ENCODE peak calls at places on chromosomes 11 and 22, in four cellular contexts. U is K562, V is H1, G is SK-N-SH. B is an unnamed sample.

GRCh38 chr11:119374632-119375394 is 6.7 kb downstream of the USP2 start:
- DNase-seq in U (peak; percentile 76), V (no peak), G (peak; percentile 90), B (no peak)

GRCh38 chr22:44658371-44658953 is 43.5 kb upstream of the PRR5 start:
- DNase-seq in G (peak; percentile 28), U (no peak), V (no peak), B (no peak)

GRCh38 chr11:129144256-129144655 is 47.9 kb downstream of the ARHGAP32 start:
- DNase-seq in V (no peak), G (no peak), U (no peak), B (no peak)

GRCh38 chr11:59212744-59213573 is at the start of gene MPEG1:
- DNase-seq in V (no peak), U (no peak), G (no peak), B (no peak)

GRCh38 chr11:28547395-28547794 is 439.2 kb downstream of the METTL15 start:
- DNase-seq in G (no peak), V (no peak), U (no peak), B (no peak)

GRCh38 chr11:11708256-11708655 is 86.5 kb upstream of the GALNT18 start:
- DNase-seq in U (no peak), G (no peak), V (no peak), B (no peak)

GRCh38 chr22:17368144-17368726 is 1.0 kb upstream of the CECR2 start:
- DNase-seq in U (no peak), V (no peak), G (peak; percentile 28), B (peak; percentile 89)

GRCh38 chr11:69529001-69529400 is 47.5 kb downstream of the LINC01488 start:
- DNase-seq in G (no peak), U (no peak), V (no peak), B (no peak)

GRCh38 chr11:69615545-69616278 is 25.2 kb upstream of the CCND1 start:
- DNase-seq in V (no peak), U (no peak), G (no peak), B (no peak)

GRCh38 chr11:91078221-91078620 is 855.4 kb upstream of the CHORDC1 start:
- DNase-seq in G (no peak), V (no peak), U (no peak), B (no peak)

GRCh38 chr11:111322534-111322933 is 24.2 kb downstream of the POU2AF3 start:
- DNase-seq in G (no peak), U (no peak), V (no peak), B (no peak)

GRCh38 chr11:83249972-83250593 is 36.1 kb downstream of the CCDC90B start:
- DNase-seq in U (peak; percentile 52), G (peak; percentile 51), V (no peak), B (no peak)

GRCh38 chr11:35812850-35813249 is 131.0 kb upstream of the LDLRAD3 start:
- DNase-seq in V (no peak), G (no peak), U (no peak), B (no peak)

GRCh38 chr11:62273789-62274275 is 3.9 kb downstream of the SCGB2A2 start:
- DNase-seq in G (no peak), U (no peak), V (no peak), B (no peak)

GRCh38 chr11:111555255-111555654 is 14.7 kb downstream of the LAYN start:
- DNase-seq in G (no peak), V (no peak), U (no peak), B (no peak)

GRCh38 chr11:86459002-86459385 is 84.3 kb downstream of the CCDC81 start:
- DNase-seq in G (no peak), U (no peak), V (no peak), B (no peak)

GRCh38 chr22:29520851-29521250 is 32.7 kb downstream of the THOC5 start:
- DNase-seq in V (no peak), G (no peak), U (peak; percentile 27), B (no peak)

GRCh38 chr11:126969865-126970479 is 30.6 kb downstream of the KIRREL3 start:
- DNase-seq in V (no peak), G (peak; percentile 40), U (peak; percentile 9), B (peak; percentile 33)

GRCh38 chr11:57348052-57348451 is 9.9 kb downstream of the P2RX3 start:
- DNase-seq in V (no peak), G (no peak), U (no peak), B (no peak)

GRCh38 chr11:70059971-70060370 is 18.1 kb upstream of the ANO1 start:
- DNase-seq in U (no peak), G (no peak), V (no peak), B (no peak)

GRCh38 chr22:42976131-42976530 is 38.8 kb downstream of the PACSIN2 start:
- DNase-seq in G (no peak), U (no peak), V (no peak), B (no peak)

GRCh38 chr11:118485273-118485672 is 42.0 kb upstream of the TTC36 start:
- DNase-seq in G (peak; percentile 34), U (no peak), V (no peak), B (no peak)

GRCh38 chr22:33605686-33606085 is 314.6 kb downstream of the LARGE1 start:
- DNase-seq in U (no peak), V (no peak), G (no peak), B (no peak)

GRCh38 chr11:134575504-134576230 is 163.6 kb upstream of the B3GAT1 start:
- DNase-seq in U (no peak), V (no peak), G (no peak), B (no peak)

GRCh38 chr11:124198852-124199389 is 15.8 kb downstream of the OR10D3 start:
- DNase-seq in U (no peak), G (no peak), V (no peak), B (no peak)

DNA sequence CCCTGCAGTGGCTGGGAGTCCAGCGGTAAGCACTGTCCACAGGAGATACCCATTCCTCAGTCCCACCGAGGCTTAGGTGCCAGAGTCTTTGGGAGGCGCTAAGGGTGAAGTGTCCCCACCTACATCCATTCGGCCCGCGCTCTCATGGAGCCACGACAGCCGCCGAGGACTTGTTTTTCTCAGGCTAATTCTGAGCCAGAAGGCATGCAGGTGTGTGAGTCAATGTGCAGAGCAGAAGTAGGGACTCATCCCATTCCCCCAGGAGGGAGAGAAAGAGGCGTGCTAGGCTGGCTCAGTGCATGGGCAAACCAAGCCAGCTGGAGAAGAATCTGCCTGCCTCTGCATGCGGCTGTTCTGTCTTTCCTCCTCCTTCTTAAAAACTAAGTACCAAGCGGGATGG is 46.6 kb downstream of the KCNC1 start:
- DNase-seq in U (no peak), V (no peak), G (no peak), B (no peak)
- TF ChIP-seq TEAD4 in U (no peak), V (no peak), G (no peak), B (no peak)

DNA sequence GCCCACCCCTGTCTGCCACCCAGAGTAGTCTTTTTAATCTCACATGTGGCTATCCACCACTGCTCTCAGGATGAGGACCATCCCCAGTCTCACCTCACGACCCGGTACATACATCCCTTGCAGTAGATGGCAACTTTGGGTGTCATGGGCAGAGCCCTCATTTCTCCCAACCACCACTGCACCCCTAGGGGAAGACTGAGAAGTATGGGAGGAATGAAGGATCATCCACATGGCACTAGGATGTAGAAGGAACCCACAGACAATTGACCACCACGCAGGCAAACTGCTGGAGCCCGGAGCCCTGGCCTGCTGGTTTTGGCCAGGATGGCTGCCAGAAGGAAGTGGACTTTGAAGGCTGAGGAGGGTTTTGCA is 1.9 kb upstream of the SCARF2 start:
- DNase-seq in V (no peak), G (no peak), U (no peak), B (no peak)
- TF ChIP-seq TEAD4 in V (no peak), G (no peak), U (no peak), B (no peak)

GRCh38 chr11:102279641-102280170 is 37.6 kb upstream of the BIRC3 start:
- DNase-seq in U (no peak), G (no peak), V (no peak), B (no peak)
- TF ChIP-seq TEAD4 in U (no peak), G (no peak), V (no peak), B (no peak)

DNA sequence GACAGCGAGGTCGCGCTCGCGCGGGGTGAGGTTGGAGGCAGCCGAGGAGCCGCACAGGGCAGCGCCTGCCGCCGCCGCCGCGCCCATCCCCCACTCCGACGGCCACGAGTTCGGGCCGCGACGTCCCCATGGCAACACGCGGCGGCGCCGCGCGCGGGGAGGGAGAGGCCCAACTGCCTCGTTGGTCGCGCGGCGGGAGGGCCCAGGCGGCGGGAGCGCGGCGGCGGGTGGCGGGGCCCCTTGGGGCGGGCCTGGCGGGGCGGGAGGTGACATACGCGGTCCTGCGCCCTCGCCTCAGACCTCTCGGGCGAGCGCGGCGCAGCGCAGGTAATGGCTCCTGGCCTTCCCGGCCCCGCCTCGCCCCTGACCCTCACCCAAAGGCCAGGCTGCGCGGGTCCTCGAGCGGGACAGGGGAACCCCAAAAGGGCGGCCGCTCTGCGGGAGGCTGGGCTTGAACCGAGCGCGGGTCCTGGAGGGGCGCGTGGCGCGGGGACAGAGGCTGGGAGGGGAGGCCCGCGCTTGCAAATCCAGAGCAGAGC is at the start of gene DEUP1:
- DNase-seq in U (peak; percentile 75), V (no peak), G (peak; percentile 80), B (peak; percentile 50)
- TF ChIP-seq TEAD4 in U (peak; percentile 15), V (no peak), G (no peak), B (no peak)

GRCh38 chr11:125593113-125593761 is 585 bp downstream of the STT3A start:
- DNase-seq in G (no peak), V (no peak), U (peak; percentile 41), B (no peak)
- TF ChIP-seq TEAD4 in G (no peak), V (no peak), U (no peak), B (no peak)

GRCh38 chr22:37806409-37807338 is 1.1 kb upstream of the GCAT start:
- DNase-seq in U (peak; percentile 43), G (peak; percentile 28), V (no peak), B (peak; percentile 36)
- TF ChIP-seq TEAD4 in U (no peak), G (no peak), V (no peak), B (no peak)

DNA sequence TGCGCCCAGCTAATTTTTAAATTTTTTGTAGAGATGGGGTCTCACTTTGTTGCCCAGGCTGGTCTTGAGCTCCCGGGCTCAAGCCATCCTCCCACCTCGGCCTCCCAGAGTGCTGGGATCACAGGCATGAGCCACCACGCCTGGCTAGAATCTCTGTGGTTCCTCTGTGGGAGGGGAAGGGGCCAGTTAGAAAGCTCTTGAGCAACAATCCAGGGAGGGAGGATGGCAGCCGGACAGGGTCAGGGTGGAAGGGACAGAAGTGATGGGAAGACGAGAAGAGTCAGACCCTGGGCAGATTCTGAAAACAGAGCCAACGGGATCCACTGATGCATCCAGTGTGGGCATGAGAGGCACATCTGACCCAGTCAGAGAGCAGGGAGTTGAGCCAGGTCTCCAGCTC is 38.9 kb upstream of the MN1 start:
- DNase-seq in U (no peak), V (no peak), G (no peak), B (no peak)
- TF ChIP-seq TEAD4 in U (no peak), V (no peak), G (no peak), B (no peak)

GRCh38 chr22:38214248-38215056 is 12.7 kb downstream of the MAFF start:
- DNase-seq in U (peak; percentile 92), G (peak; percentile 85), V (peak; percentile 44), B (peak; percentile 89)
- TF ChIP-seq TEAD4 in U (no peak), G (no peak), V (no peak), B (no peak)

DNA sequence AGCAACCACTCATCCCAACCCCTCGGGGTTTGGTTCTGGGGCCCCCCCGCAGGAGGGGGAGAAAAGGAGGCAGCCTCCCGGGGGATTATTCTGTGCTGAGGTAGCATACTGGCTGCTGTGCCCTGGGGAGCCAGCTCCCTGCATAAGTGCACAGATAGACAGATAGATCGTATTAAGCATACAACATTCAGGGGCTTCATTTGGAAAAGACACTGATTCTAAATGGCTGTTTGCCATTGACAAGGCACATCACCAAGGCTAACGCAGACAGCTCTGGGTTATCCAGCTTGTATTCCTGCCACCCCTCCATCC is 547.9 kb downstream of the BUD13 start:
- DNase-seq in U (no peak), G (peak; percentile 56), V (no peak), B (no peak)
- TF ChIP-seq TEAD4 in U (no peak), G (no peak), V (no peak), B (no peak)